ENCODE peak calls at places on chromosomes 13 and 19, in five cellular contexts. C is stimulated activated CD4-positive, alpha-beta T cell treated with anti-CD3 and anti-CD28 coated beads, Interleukin-4, amount 100 ng/mL, for 1 hour; B is A172; Z is hepatic stellate cell; V is fibroblast of lung. Q is an unnamed sample.

GRCh38 chr13:74576504-74576903 is 442.3 kb upstream of the KLF12 start:
- DNase-seq in C (no peak), B (no peak), Z (no peak), V (no peak), Q (no peak)

GRCh38 chr13:99058527-99059495 is 80.9 kb upstream of the DOCK9 start:
- DNase-seq in C (no peak), B (no peak), Z (no peak), V (no peak), Q (no peak)

GRCh38 chr13:105377452-105377851 is 1158.0 kb downstream of the EFNB2 start:
- DNase-seq in C (no peak), B (no peak), Z (no peak), V (no peak), Q (peak; percentile 6)

GRCh38 chr19:5480427-5480836 is 25.2 kb downstream of the ZNRF4 start:
- DNase-seq in C (peak; percentile 45), B (no peak), Z (no peak), V (peak; percentile 14), Q (no peak)

GRCh38 chr13:67438465-67438864 is 208.3 kb upstream of the PCDH9 start:
- DNase-seq in C (no peak), B (peak; percentile 0), Z (no peak), V (peak; percentile 17), Q (no peak)

GRCh38 chr13:97826421-97826965 is 127.0 kb upstream of the IPO5 start:
- DNase-seq in C (no peak), B (no peak), Z (no peak), V (no peak), Q (no peak)

GRCh38 chr13:23615677-23616076 is 45.5 kb downstream of the TNFRSF19 start:
- DNase-seq in C (no peak), B (no peak), Z (no peak), V (no peak), Q (no peak)

GRCh38 chr19:5395996-5396939 is 55.7 kb upstream of the PTPRS start:
- DNase-seq in C (no peak), B (no peak), Z (no peak), V (no peak), Q (no peak)

GRCh38 chr19:48230555-48231129 is 25.1 kb downstream of the CARD8 start:
- DNase-seq in C (no peak), B (no peak), Z (no peak), V (no peak), Q (no peak)

GRCh38 chr13:45331981-45332830 is 8.8 kb downstream of the TPT1 start:
- DNase-seq in C (no peak), B (peak; percentile 65), Z (peak; percentile 37), V (peak; percentile 61), Q (peak; percentile 75)

GRCh38 chr13:110183925-110184324 is 123.0 kb downstream of the COL4A1 start:
- DNase-seq in C (no peak), B (no peak), Z (no peak), V (no peak), Q (peak; percentile 22)

GRCh38 chr19:13033819-13034611 is 38.7 kb downstream of the NFIX start:
- DNase-seq in C (peak; percentile 52), B (peak; percentile 75), Z (peak; percentile 74), V (peak; percentile 59), Q (peak; percentile 59)

GRCh38 chr13:45807520-45808099 is 43.9 kb downstream of the SIAH3 start:
- DNase-seq in C (no peak), B (peak; percentile 42), Z (peak; percentile 32), V (peak; percentile 62), Q (peak; percentile 82)

GRCh38 chr13:41456768-41457588 is at the start of gene RGCC:
- DNase-seq in C (peak; percentile 94), B (no peak), Z (peak; percentile 69), V (peak; percentile 43), Q (peak; percentile 63)